ENCODE peak calls at places on chromosome 1, in eight cellular contexts. One of them, this sample, is unnamed.

GRCh38 chr1:18200918-18201317 is 93.3 kb downstream of the IGSF21 start:
- DNase-seq in Peyer's patch: no peak
- DNase-seq in foreskin fibroblast: no peak
- DNase-seq in esophagus muscularis mucosa: no peak
- DNase-seq in neural progenitor cell: no peak
- DNase-seq in breast epithelium: no peak
- DNase-seq in cardiac fibroblast: no peak
- DNase-seq in DND-41: no peak
- DNase-seq in this sample: no peak

GRCh38 chr1:39158330-39159086 is 46.0 kb upstream of the MACF1 start:
- DNase-seq in Peyer's patch: no peak
- DNase-seq in foreskin fibroblast: no peak
- DNase-seq in esophagus muscularis mucosa: no peak
- DNase-seq in neural progenitor cell: peak; percentile 79
- DNase-seq in breast epithelium: peak; percentile 49
- DNase-seq in cardiac fibroblast: peak; percentile 62
- DNase-seq in DND-41: no peak
- DNase-seq in this sample: peak; percentile 8

GRCh38 chr1:110201157-110201825 is 8.8 kb upstream of the KCNC4 start:
- DNase-seq in Peyer's patch: no peak
- DNase-seq in foreskin fibroblast: no peak
- DNase-seq in esophagus muscularis mucosa: no peak
- DNase-seq in neural progenitor cell: no peak
- DNase-seq in breast epithelium: no peak
- DNase-seq in cardiac fibroblast: no peak
- DNase-seq in DND-41: no peak
- DNase-seq in this sample: no peak

GRCh38 chr1:75632350-75632949 is 21.5 kb upstream of the SLC44A5 start:
- DNase-seq in Peyer's patch: no peak
- DNase-seq in foreskin fibroblast: no peak
- DNase-seq in esophagus muscularis mucosa: no peak
- DNase-seq in neural progenitor cell: peak; percentile 60
- DNase-seq in breast epithelium: no peak
- DNase-seq in cardiac fibroblast: peak; percentile 58
- DNase-seq in DND-41: peak; percentile 8
- DNase-seq in this sample: no peak

GRCh38 chr1:203069028-203069804 is 16.6 kb downstream of the MYOG start:
- DNase-seq in Peyer's patch: no peak
- DNase-seq in foreskin fibroblast: no peak
- DNase-seq in esophagus muscularis mucosa: no peak
- DNase-seq in neural progenitor cell: no peak
- DNase-seq in breast epithelium: no peak
- DNase-seq in cardiac fibroblast: peak; percentile 43
- DNase-seq in DND-41: no peak
- DNase-seq in this sample: no peak

GRCh38 chr1:54850082-54850730 is 36.8 kb downstream of the DHCR24 start:
- DNase-seq in Peyer's patch: no peak
- DNase-seq in foreskin fibroblast: no peak
- DNase-seq in esophagus muscularis mucosa: no peak
- DNase-seq in neural progenitor cell: no peak
- DNase-seq in breast epithelium: no peak
- DNase-seq in cardiac fibroblast: no peak
- DNase-seq in DND-41: no peak
- DNase-seq in this sample: no peak

GRCh38 chr1:204263240-204263848 is 49.6 kb upstream of the GOLT1A start:
- DNase-seq in Peyer's patch: no peak
- DNase-seq in foreskin fibroblast: no peak
- DNase-seq in esophagus muscularis mucosa: no peak
- DNase-seq in neural progenitor cell: no peak
- DNase-seq in breast epithelium: no peak
- DNase-seq in cardiac fibroblast: no peak
- DNase-seq in DND-41: no peak
- DNase-seq in this sample: no peak

GRCh38 chr1:30929944-30930525 is 21.5 kb upstream of the SDC3 start:
- DNase-seq in Peyer's patch: no peak
- DNase-seq in foreskin fibroblast: no peak
- DNase-seq in esophagus muscularis mucosa: no peak
- DNase-seq in neural progenitor cell: no peak
- DNase-seq in breast epithelium: no peak
- DNase-seq in cardiac fibroblast: no peak
- DNase-seq in DND-41: no peak
- DNase-seq in this sample: no peak

GRCh38 chr1:1001631-1002300 is 1.9 kb upstream of the HES4 start:
- DNase-seq in Peyer's patch: peak; percentile 53
- DNase-seq in foreskin fibroblast: no peak
- DNase-seq in esophagus muscularis mucosa: no peak
- DNase-seq in neural progenitor cell: peak; percentile 84
- DNase-seq in breast epithelium: peak; percentile 71
- DNase-seq in cardiac fibroblast: peak; percentile 75
- DNase-seq in DND-41: no peak
- DNase-seq in this sample: peak; percentile 76

GRCh38 chr1:41500781-41501518 is 16.5 kb upstream of the EDN2 start:
- DNase-seq in Peyer's patch: no peak
- DNase-seq in foreskin fibroblast: no peak
- DNase-seq in esophagus muscularis mucosa: no peak
- DNase-seq in neural progenitor cell: no peak
- DNase-seq in breast epithelium: no peak
- DNase-seq in cardiac fibroblast: no peak
- DNase-seq in DND-41: no peak
- DNase-seq in this sample: no peak

GRCh38 chr1:1168451-1169411 is 4.9 kb upstream of the TTLL10 start:
- DNase-seq in Peyer's patch: no peak
- DNase-seq in foreskin fibroblast: no peak
- DNase-seq in esophagus muscularis mucosa: no peak
- DNase-seq in neural progenitor cell: no peak
- DNase-seq in breast epithelium: no peak
- DNase-seq in cardiac fibroblast: no peak
- DNase-seq in DND-41: no peak
- DNase-seq in this sample: no peak

GRCh38 chr1:206579747-206580437 is 32.4 kb downstream of the EIF2D start:
- DNase-seq in Peyer's patch: peak; percentile 96
- DNase-seq in foreskin fibroblast: no peak
- DNase-seq in esophagus muscularis mucosa: peak; percentile 94
- DNase-seq in neural progenitor cell: no peak
- DNase-seq in breast epithelium: peak; percentile 44
- DNase-seq in cardiac fibroblast: peak; percentile 31
- DNase-seq in DND-41: peak; percentile 62
- DNase-seq in this sample: peak; percentile 98

GRCh38 chr1:25904942-25905679 is 1.1 kb downstream of the STMN1 start:
- DNase-seq in Peyer's patch: peak; percentile 96
- DNase-seq in foreskin fibroblast: peak; percentile 87
- DNase-seq in esophagus muscularis mucosa: peak; percentile 99
- DNase-seq in neural progenitor cell: peak; percentile 97
- DNase-seq in breast epithelium: peak; percentile 93
- DNase-seq in cardiac fibroblast: peak; percentile 92
- DNase-seq in DND-41: peak; percentile 98
- DNase-seq in this sample: peak; percentile 98

GRCh38 chr1:30668546-30669327 is 54.6 kb downstream of the MATN1 start:
- DNase-seq in Peyer's patch: no peak
- DNase-seq in foreskin fibroblast: peak; percentile 64
- DNase-seq in esophagus muscularis mucosa: no peak
- DNase-seq in neural progenitor cell: no peak
- DNase-seq in breast epithelium: no peak
- DNase-seq in cardiac fibroblast: no peak
- DNase-seq in DND-41: no peak
- DNase-seq in this sample: no peak

GRCh38 chr1:21311016-21311415 is 20.8 kb upstream of the ECE1 start:
- DNase-seq in Peyer's patch: no peak
- DNase-seq in foreskin fibroblast: no peak
- DNase-seq in esophagus muscularis mucosa: no peak
- DNase-seq in neural progenitor cell: no peak
- DNase-seq in breast epithelium: peak; percentile 73
- DNase-seq in cardiac fibroblast: peak; percentile 46
- DNase-seq in DND-41: no peak
- DNase-seq in this sample: no peak

GRCh38 chr1:16173447-16174260 is 17.8 kb upstream of the EPHA2 start:
- DNase-seq in Peyer's patch: no peak
- DNase-seq in foreskin fibroblast: peak; percentile 48
- DNase-seq in esophagus muscularis mucosa: no peak
- DNase-seq in neural progenitor cell: no peak
- DNase-seq in breast epithelium: peak; percentile 91
- DNase-seq in cardiac fibroblast: peak; percentile 80
- DNase-seq in DND-41: no peak
- DNase-seq in this sample: no peak

GRCh38 chr1:164922585-164922984 is 363.6 kb downstream of the PBX1 start:
- DNase-seq in Peyer's patch: no peak
- DNase-seq in foreskin fibroblast: no peak
- DNase-seq in esophagus muscularis mucosa: no peak
- DNase-seq in neural progenitor cell: no peak
- DNase-seq in breast epithelium: no peak
- DNase-seq in cardiac fibroblast: peak; percentile 5
- DNase-seq in DND-41: no peak
- DNase-seq in this sample: no peak

GRCh38 chr1:11339346-11340247 is 66.6 kb downstream of the UBIAD1 start:
- DNase-seq in Peyer's patch: no peak
- DNase-seq in foreskin fibroblast: no peak
- DNase-seq in esophagus muscularis mucosa: no peak
- DNase-seq in neural progenitor cell: peak; percentile 65
- DNase-seq in breast epithelium: no peak
- DNase-seq in cardiac fibroblast: no peak
- DNase-seq in DND-41: peak; percentile 16
- DNase-seq in this sample: no peak

GRCh38 chr1:72892461-72892860 is 610.1 kb upstream of the NEGR1 start:
- DNase-seq in Peyer's patch: no peak
- DNase-seq in foreskin fibroblast: peak; percentile 56
- DNase-seq in esophagus muscularis mucosa: no peak
- DNase-seq in neural progenitor cell: no peak
- DNase-seq in breast epithelium: no peak
- DNase-seq in cardiac fibroblast: no peak
- DNase-seq in DND-41: no peak
- DNase-seq in this sample: no peak

GRCh38 chr1:50268049-50268448 is 155.2 kb downstream of the DMRTA2 start:
- DNase-seq in Peyer's patch: no peak
- DNase-seq in foreskin fibroblast: no peak
- DNase-seq in esophagus muscularis mucosa: no peak
- DNase-seq in neural progenitor cell: peak; percentile 40
- DNase-seq in breast epithelium: no peak
- DNase-seq in cardiac fibroblast: no peak
- DNase-seq in DND-41: peak; percentile 66
- DNase-seq in this sample: peak; percentile 21

DNA sequence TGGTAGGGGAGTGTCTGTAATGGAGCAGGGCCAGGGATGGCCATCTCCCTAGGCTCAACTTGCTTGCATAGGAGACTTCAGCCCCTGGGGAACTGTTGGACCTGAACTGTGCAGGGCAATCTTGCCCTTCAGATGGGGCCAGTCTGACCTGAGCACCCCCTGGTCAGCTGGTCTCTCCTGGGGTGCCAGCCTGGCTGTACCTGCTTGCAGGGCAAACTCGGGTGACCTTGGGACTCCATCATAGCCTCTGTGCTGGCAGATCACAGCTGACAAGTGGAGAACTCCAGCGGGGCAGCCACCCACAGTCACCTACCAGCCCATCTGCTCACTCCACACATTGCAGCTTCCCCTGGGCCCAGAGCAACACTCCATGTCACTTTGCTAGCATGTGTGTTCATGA is 8.1 kb downstream of the SPRR2A start:
- DNase-seq in Peyer's patch: no peak
- DNase-seq in foreskin fibroblast: no peak
- DNase-seq in esophagus muscularis mucosa: no peak
- DNase-seq in neural progenitor cell: no peak
- DNase-seq in breast epithelium: no peak
- DNase-seq in cardiac fibroblast: no peak
- DNase-seq in DND-41: no peak
- DNase-seq in this sample: no peak
- TF ChIP-seq CTCF in Peyer's patch: no peak
- TF ChIP-seq CTCF in foreskin fibroblast: no peak
- TF ChIP-seq CTCF in esophagus muscularis mucosa: no peak
- TF ChIP-seq CTCF in neural progenitor cell: no peak
- TF ChIP-seq CTCF in breast epithelium: no peak
- TF ChIP-seq CTCF in cardiac fibroblast: no peak
- TF ChIP-seq CTCF in DND-41: no peak
- TF ChIP-seq CTCF in this sample: no peak

GRCh38 chr1:100358210-100358609 is 5.9 kb downstream of the CDC14A start:
- DNase-seq in Peyer's patch: no peak
- DNase-seq in foreskin fibroblast: no peak
- DNase-seq in esophagus muscularis mucosa: no peak
- DNase-seq in neural progenitor cell: peak; percentile 24
- DNase-seq in breast epithelium: no peak
- DNase-seq in cardiac fibroblast: peak; percentile 44
- DNase-seq in DND-41: peak; percentile 18
- DNase-seq in this sample: peak; percentile 46
- TF ChIP-seq CTCF in Peyer's patch: no peak
- TF ChIP-seq CTCF in foreskin fibroblast: peak; percentile 31
- TF ChIP-seq CTCF in esophagus muscularis mucosa: peak; percentile 26
- TF ChIP-seq CTCF in neural progenitor cell: peak; percentile 54
- TF ChIP-seq CTCF in breast epithelium: no peak
- TF ChIP-seq CTCF in cardiac fibroblast: peak; percentile 60
- TF ChIP-seq CTCF in DND-41: peak; percentile 62
- TF ChIP-seq CTCF in this sample: peak; percentile 59

GRCh38 chr1:170096806-170097340 is 22.4 kb upstream of the KIFAP3 start:
- DNase-seq in Peyer's patch: no peak
- DNase-seq in foreskin fibroblast: no peak
- DNase-seq in esophagus muscularis mucosa: no peak
- DNase-seq in neural progenitor cell: no peak
- DNase-seq in breast epithelium: no peak
- DNase-seq in cardiac fibroblast: no peak
- DNase-seq in DND-41: no peak
- DNase-seq in this sample: no peak
- TF ChIP-seq CTCF in Peyer's patch: no peak
- TF ChIP-seq CTCF in foreskin fibroblast: no peak
- TF ChIP-seq CTCF in esophagus muscularis mucosa: no peak
- TF ChIP-seq CTCF in neural progenitor cell: no peak
- TF ChIP-seq CTCF in breast epithelium: no peak
- TF ChIP-seq CTCF in cardiac fibroblast: no peak
- TF ChIP-seq CTCF in DND-41: no peak
- TF ChIP-seq CTCF in this sample: no peak

GRCh38 chr1:168452329-168452728 is 91.5 kb downstream of the XCL2 start:
- DNase-seq in Peyer's patch: no peak
- DNase-seq in foreskin fibroblast: no peak
- DNase-seq in esophagus muscularis mucosa: no peak
- DNase-seq in neural progenitor cell: no peak
- DNase-seq in breast epithelium: no peak
- DNase-seq in cardiac fibroblast: no peak
- DNase-seq in DND-41: no peak
- DNase-seq in this sample: no peak
- TF ChIP-seq CTCF in Peyer's patch: no peak
- TF ChIP-seq CTCF in foreskin fibroblast: no peak
- TF ChIP-seq CTCF in esophagus muscularis mucosa: no peak
- TF ChIP-seq CTCF in neural progenitor cell: peak; percentile 36
- TF ChIP-seq CTCF in breast epithelium: no peak
- TF ChIP-seq CTCF in cardiac fibroblast: peak; percentile 40
- TF ChIP-seq CTCF in DND-41: no peak
- TF ChIP-seq CTCF in this sample: no peak

GRCh38 chr1:82079607-82080006 is 278.9 kb downstream of the ADGRL2 start:
- DNase-seq in Peyer's patch: no peak
- DNase-seq in foreskin fibroblast: no peak
- DNase-seq in esophagus muscularis mucosa: no peak
- DNase-seq in neural progenitor cell: no peak
- DNase-seq in breast epithelium: no peak
- DNase-seq in cardiac fibroblast: no peak
- DNase-seq in DND-41: no peak
- DNase-seq in this sample: no peak
- TF ChIP-seq CTCF in Peyer's patch: no peak
- TF ChIP-seq CTCF in foreskin fibroblast: no peak
- TF ChIP-seq CTCF in esophagus muscularis mucosa: no peak
- TF ChIP-seq CTCF in neural progenitor cell: no peak
- TF ChIP-seq CTCF in breast epithelium: no peak
- TF ChIP-seq CTCF in cardiac fibroblast: no peak
- TF ChIP-seq CTCF in DND-41: no peak
- TF ChIP-seq CTCF in this sample: no peak